ENCODE peak calls at places on chromosomes 13 and 19, in five cellular contexts. O is RWPE1, W is GM13976, V is GM12892, T is NCI-H2081. I is an unnamed sample.

GRCh38 chr13:46633416-46633815 is 80.4 kb downstream of the LRCH1 start:
- DNase-seq in W (no peak), T (no peak), V (no peak), O (peak), I (peak)

GRCh38 chr13:49635599-49636433 is 7.5 kb downstream of the ARL11 start:
- DNase-seq in V (no peak), W (no peak), T (no peak), O (no peak), I (no peak)

GRCh38 chr19:29609636-29610035 is 3.6 kb downstream of the POP4 start:
- DNase-seq in O (no peak), W (no peak), T (no peak), V (no peak), I (no peak)

GRCh38 chr13:94232161-94232560 is 247.3 kb downstream of the DCT start:
- DNase-seq in T (no peak), V (no peak), O (no peak), W (no peak), I (no peak)

GRCh38 chr13:111121421-111121820 is 6.3 kb downstream of the ARHGEF7 start:
- DNase-seq in O (no peak), T (no peak), V (no peak), W (no peak), I (no peak)

GRCh38 chr13:29901714-29902631 is 51.6 kb upstream of the UBL3 start:
- DNase-seq in W (no peak), O (peak), V (no peak), T (no peak), I (peak)

GRCh38 chr19:2428027-2428690 is 773 bp upstream of the TIMM13 start:
- DNase-seq in W (no peak), O (no peak), T (peak), V (no peak), I (no peak)

GRCh38 chr19:54218960-54219661 is 3.7 kb downstream of the LILRB3 start:
- DNase-seq in O (no peak), V (no peak), T (no peak), W (no peak), I (no peak)

GRCh38 chr13:36665630-36666029 is 8.2 kb upstream of the SERTM1 start:
- DNase-seq in V (no peak), W (no peak), T (no peak), O (no peak), I (no peak)

GRCh38 chr19:42469311-42470239 is 26.8 kb upstream of the CXCL17 start:
- DNase-seq in T (no peak), O (no peak), W (no peak), V (no peak), I (no peak)

GRCh38 chr19:6340493-6341201 is 7.2 kb upstream of the ACER1 start:
- DNase-seq in T (no peak), W (peak), O (no peak), V (no peak), I (no peak)

GRCh38 chr13:77584111-77584510 is 48.6 kb downstream of the SCEL start:
- DNase-seq in W (no peak), V (no peak), O (peak), T (no peak), I (peak)

GRCh38 chr13:80778302-80778701 is 437.4 kb upstream of the SPRY2 start:
- DNase-seq in W (no peak), V (no peak), T (peak), O (peak), I (peak)

GRCh38 chr19:37979547-37980082 is 72.6 kb downstream of the SIPA1L3 start:
- DNase-seq in O (peak), T (peak), W (no peak), V (no peak), I (peak)

GRCh38 chr13:35855531-35856019 is 275.6 kb downstream of the DCLK1 start:
- DNase-seq in T (peak), W (no peak), O (peak), V (no peak), I (peak)

GRCh38 chr13:48000559-48001126 is 430 bp downstream of the SUCLA2 start:
- DNase-seq in W (peak), O (peak), T (no peak), V (no peak), I (peak)

GRCh38 chr13:51019026-51019425 is 92.0 kb downstream of the C13orf42 start:
- DNase-seq in T (no peak), O (no peak), W (no peak), V (no peak), I (no peak)

GRCh38 chr19:38684078-38684861 is 36.8 kb downstream of the ACTN4 start:
- DNase-seq in W (no peak), V (peak), O (peak), T (no peak), I (peak)

I was measured in MCF 10A.